ENCODE peak calls at places on chromosomes 6 and 20, in seven cellular contexts. F is keratinocyte, W is PC-9, X is colonic mucosa, Z is transverse colon, S is OCI-LY7, A is tibial artery. T is an unnamed sample.
A peak's percentile ranks its signal among the peaks of the same experiment; 100 is the strongest.

GRCh38 chr6:686528-686927 is 6.4 kb downstream of the EXOC2 start:
- DNase-seq in Z (no peak), W (no peak), X (no peak), A (no peak), S (no peak), F (no peak), T (no peak)

GRCh38 chr20:4082406-4083102 is 67.2 kb upstream of the RNF24 start:
- DNase-seq in S (no peak), X (no peak), F (no peak), W (peak; percentile 37), Z (peak; percentile 32), A (no peak), T (peak; percentile 35)

GRCh38 chr6:135796884-135797283 is 54.6 kb upstream of the PDE7B start:
- DNase-seq in Z (no peak), X (no peak), W (no peak), F (no peak), A (no peak), S (no peak), T (no peak)

GRCh38 chr6:87312860-87313259 is 9.5 kb upstream of the SMIM8 start:
- DNase-seq in W (no peak), X (no peak), S (no peak), Z (no peak), A (no peak), F (no peak), T (no peak)

GRCh38 chr6:63807056-63807455 is 171.5 kb downstream of the PHF3 start:
- DNase-seq in Z (no peak), F (no peak), X (no peak), S (no peak), W (no peak), A (no peak), T (no peak)

GRCh38 chr6:33430991-33431879 is 11.4 kb downstream of the SYNGAP1 start:
- DNase-seq in Z (peak; percentile 68), X (no peak), S (peak; percentile 89), F (no peak), A (no peak), W (no peak), T (peak; percentile 47)

GRCh38 chr6:52577022-52577777 is at the start of gene TRAM2:
- DNase-seq in A (peak; percentile 72), F (no peak), W (peak; percentile 86), X (peak; percentile 84), Z (peak; percentile 89), S (peak; percentile 90), T (peak; percentile 91)

GRCh38 chr6:10175330-10175729 is 239.5 kb downstream of the TFAP2A start:
- DNase-seq in F (no peak), A (no peak), W (no peak), Z (no peak), X (no peak), S (no peak), T (no peak)

GRCh38 chr20:60583741-60584140 is 625.5 kb downstream of the CDH26 start:
- DNase-seq in Z (no peak), A (no peak), S (no peak), F (peak; percentile 75), X (no peak), W (no peak), T (no peak)

GRCh38 chr6:551405-551804 is 105.5 kb downstream of the HUS1B start:
- DNase-seq in A (no peak), S (peak; percentile 46), X (no peak), F (peak; percentile 56), W (no peak), Z (no peak), T (no peak)

GRCh38 chr20:51720854-51721253 is 47.3 kb downstream of the ATP9A start:
- DNase-seq in A (no peak), W (no peak), S (no peak), X (no peak), Z (no peak), F (no peak), T (no peak)

GRCh38 chr6:170144952-170145587 is 145.8 kb downstream of the DLL1 start:
- DNase-seq in S (no peak), W (no peak), F (peak; percentile 56), X (no peak), A (no peak), Z (no peak), T (no peak)

DNA sequence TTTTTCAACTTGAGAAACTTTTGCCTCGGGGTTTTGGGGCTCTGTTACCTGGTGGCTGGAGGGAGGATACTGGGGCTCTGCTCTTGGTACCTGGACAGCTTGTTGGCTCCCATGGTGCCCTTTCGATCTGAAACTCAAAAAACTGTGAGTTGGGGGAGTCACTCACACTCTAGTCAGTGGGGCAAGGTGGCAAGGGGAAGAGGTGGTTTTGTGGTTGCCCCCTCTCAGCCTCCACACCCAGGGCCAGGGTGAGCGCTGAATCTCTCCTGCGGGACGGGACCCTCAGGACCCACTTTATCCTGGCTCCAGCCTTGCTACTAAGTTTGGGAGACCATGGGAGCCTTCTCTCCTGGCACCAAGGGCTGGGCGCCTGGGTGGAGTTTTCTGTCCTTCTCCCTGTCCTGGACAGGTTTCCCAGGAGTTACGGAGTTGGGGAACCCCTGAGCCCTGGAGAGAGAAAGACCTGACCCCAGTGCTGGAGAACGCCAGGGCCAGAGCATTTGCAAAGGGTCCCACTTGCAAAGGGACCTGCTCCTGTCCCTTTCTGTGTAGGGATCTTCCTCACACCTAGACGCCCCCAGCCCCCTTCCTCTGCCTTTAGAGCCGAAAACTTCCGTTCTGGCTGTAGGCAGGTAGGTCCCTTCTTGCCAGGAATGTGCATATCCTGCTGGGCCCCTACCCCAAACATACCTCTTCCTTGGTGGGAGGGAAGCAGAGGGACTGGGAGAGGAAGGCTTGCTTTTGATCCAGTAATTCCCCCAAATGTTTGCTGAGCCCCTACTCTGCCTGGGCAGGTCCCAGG is 2.9 kb downstream of the FOXP4 start:
- DNase-seq in S (no peak), X (no peak), Z (no peak), W (no peak), A (no peak), F (no peak), T (no peak)
- H3K4me1 ChIP-seq in S (peaks cover 28% of the 10 kb centered on the region), X (peaks cover 3% of the 10 kb centered on the region), Z (peaks cover 46% of the 10 kb centered on the region), W (no peaks in the 10 kb centered on the region), A (peaks cover 7% of the 10 kb centered on the region), F (peaks cover 19% of the 10 kb centered on the region), T (peaks cover 62% of the 10 kb centered on the region)

GRCh38 chr6:32244946-32245398 is 21.1 kb upstream of the NOTCH4 start:
- DNase-seq in F (no peak), X (peak; percentile 76), Z (peak; percentile 81), A (peak; percentile 78), S (peak; percentile 89), W (peak; percentile 71), T (peak; percentile 84)
- TF ChIP-seq CTCF in F (peak; percentile 84), X (peak; percentile 85), Z (peak; percentile 93), A (peak; percentile 89), S (peak; percentile 95), W (peak; percentile 95), T (peak; percentile 92)

GRCh38 chr6:161130606-161131005 is 139.0 kb downstream of the MAP3K4 start:
- DNase-seq in W (no peak), X (no peak), A (no peak), F (no peak), Z (no peak), S (no peak), T (no peak)

GRCh38 chr6:161128230-161128629 is 136.7 kb downstream of the MAP3K4 start:
- DNase-seq in Z (no peak), A (no peak), F (no peak), X (no peak), S (no peak), W (no peak), T (no peak)

GRCh38 chr6:161125591-161125990 is 134.0 kb downstream of the MAP3K4 start:
- DNase-seq in S (no peak), W (no peak), A (no peak), X (no peak), Z (no peak), F (no peak), T (no peak)

GRCh38 chr6:161128680-161129196 is 137.2 kb downstream of the MAP3K4 start:
- DNase-seq in X (no peak), F (no peak), S (no peak), A (no peak), Z (no peak), W (no peak), T (no peak)

DNA sequence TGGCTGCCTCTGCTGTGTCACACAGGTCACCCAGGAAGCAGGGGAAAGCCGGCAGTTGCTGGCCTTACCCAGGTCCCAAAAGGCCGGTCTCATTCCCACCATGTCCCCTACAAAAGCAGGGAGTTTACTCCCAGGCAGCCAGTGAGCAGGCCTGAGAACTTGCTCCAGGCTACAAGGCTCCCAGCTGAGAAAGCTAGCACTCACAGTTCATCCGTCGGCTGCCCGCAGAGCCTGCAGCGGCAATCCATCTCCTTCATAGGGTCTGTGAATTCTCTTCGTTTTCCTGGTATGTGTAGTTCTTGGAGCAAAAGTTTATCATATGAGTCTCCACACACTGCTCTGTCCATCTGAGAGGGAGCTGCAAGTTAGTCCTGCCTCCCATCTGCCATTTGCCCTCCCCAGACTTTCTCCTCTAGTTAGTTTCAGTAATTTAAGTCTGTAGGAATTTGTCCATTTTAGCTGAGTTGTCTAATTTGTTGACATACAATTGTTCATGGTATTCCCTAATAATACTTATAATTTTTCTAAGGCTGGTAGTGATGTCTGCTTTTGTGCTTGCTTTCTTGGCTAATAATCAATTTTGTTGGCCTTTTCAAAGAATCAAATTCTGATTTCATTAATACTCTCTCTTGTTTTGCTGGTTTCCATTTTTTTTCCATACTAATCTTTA is 135.6 kb downstream of the MAP3K4 start:
- DNase-seq in S (no peak), F (no peak), Z (no peak), W (no peak), X (no peak), A (no peak), T (no peak)
- H3K9me3 ChIP-seq in S (no peaks in the 10 kb centered on the region), F (no peaks in the 10 kb centered on the region), Z (peaks cover 19% of the 10 kb centered on the region), W (no peaks in the 10 kb centered on the region), X (no peaks in the 10 kb centered on the region), A (peaks cover 3% of the 10 kb centered on the region), T (peaks cover 36% of the 10 kb centered on the region)

GRCh38 chr20:19990911-19991707 is 26.1 kb upstream of the NAA20 start:
- DNase-seq in W (no peak), A (no peak), Z (no peak), S (no peak), X (no peak), F (no peak), T (no peak)
- H3K4me1 ChIP-seq in W (peaks cover 54% of the 10 kb centered on the region), A (no peaks in the 10 kb centered on the region), Z (peaks cover 50% of the 10 kb centered on the region), S (no peaks in the 10 kb centered on the region), X (peaks cover 4% of the 10 kb centered on the region), F (peaks cover 62% of the 10 kb centered on the region), T (peaks cover 100% of the 10 kb centered on the region)

GRCh38 chr20:13034936-13035335 is 26.2 kb downstream of the SPTLC3 start:
- DNase-seq in A (no peak), X (no peak), S (no peak), W (no peak), F (no peak), Z (no peak), T (no peak)
- TF ChIP-seq CTCF in A (no peak), X (no peak), S (no peak), W (no peak), F (no peak), Z (no peak), T (no peak)

T was measured in left ventricle myocardium inferior.